ENCODE peak calls at places on chromosome 5, in nine cellular contexts. U is GM06990; G is NB4; F is LHCN-M2; V is iPS DF 6.9; J is stimulated activated CD4-positive, alpha-beta T cell treated with anti-CD3 and anti-CD28 coated beads, Interleukin-1b, Interleukin-23, amount 100 ng/mL, for 1 hour; Z is T-helper 2 cell; M is KBM-7; C is CD8-positive, alpha-beta T cell. L is an unnamed sample.

GRCh38 chr5:81788271-81788670 is 37.4 kb upstream of the SSBP2 start:
- DNase-seq in U (no peak), G (no peak), F (no peak), V (no peak), J (no peak), Z (no peak), M (no peak), C (no peak), L (no peak)

GRCh38 chr5:60893521-60893920 is 49.5 kb upstream of the ELOVL7 start:
- DNase-seq in U (no peak), G (no peak), F (no peak), V (no peak), J (no peak), Z (no peak), M (no peak), C (no peak), L (no peak)

GRCh38 chr5:88785396-88786216 is 97.4 kb downstream of the MEF2C start:
- DNase-seq in U (no peak), G (no peak), F (peak), V (no peak), J (no peak), Z (no peak), M (peak), C (no peak), L (peak)

GRCh38 chr5:84088996-84089395 is 295.7 kb downstream of the EDIL3 start:
- DNase-seq in U (no peak), G (peak), F (peak), V (no peak), J (no peak), Z (no peak), M (peak), C (no peak), L (peak)

GRCh38 chr5:6736106-6736505 is 22.9 kb downstream of the TENT4A start:
- DNase-seq in U (no peak), G (no peak), F (no peak), V (no peak), J (no peak), Z (no peak), M (no peak), C (no peak), L (no peak)

GRCh38 chr5:169904059-169904458 is 76.2 kb downstream of the INSYN2B start:
- DNase-seq in U (no peak), G (peak), F (peak), V (no peak), J (no peak), Z (no peak), M (no peak), C (no peak), L (no peak)

GRCh38 chr5:84370176-84370575 is 14.5 kb downstream of the EDIL3 start:
- DNase-seq in U (no peak), G (peak), F (no peak), V (no peak), J (no peak), Z (no peak), M (no peak), C (no peak), L (peak)

GRCh38 chr5:176162206-176162605 is 76.0 kb upstream of the SIMC1 start:
- DNase-seq in U (no peak), G (no peak), F (no peak), V (no peak), J (no peak), Z (no peak), M (no peak), C (no peak), L (no peak)

GRCh38 chr5:151870820-151871219 is 53.8 kb downstream of the GLRA1 start:
- DNase-seq in U (no peak), G (peak), F (peak), V (no peak), J (no peak), Z (no peak), M (no peak), C (no peak), L (no peak)

GRCh38 chr5:9596833-9597232 is 33.3 kb downstream of the TAS2R1 start:
- DNase-seq in U (no peak), G (no peak), F (no peak), V (no peak), J (no peak), Z (no peak), M (no peak), C (no peak), L (no peak)

GRCh38 chr5:157592594-157592993 is 17.0 kb upstream of the ADAM19 start:
- DNase-seq in U (no peak), G (peak), F (peak), V (no peak), J (no peak), Z (no peak), M (peak), C (no peak), L (no peak)

GRCh38 chr5:38925154-38925925 is 79.5 kb downstream of the OSMR start:
- DNase-seq in U (no peak), G (no peak), F (peak), V (no peak), J (no peak), Z (no peak), M (no peak), C (no peak), L (no peak)

GRCh38 chr5:134267366-134268018 is 41.6 kb upstream of the PPP2CA start:
- DNase-seq in U (no peak), G (no peak), F (peak), V (no peak), J (no peak), Z (no peak), M (no peak), C (no peak), L (no peak)

GRCh38 chr5:122252319-122252718 is 59.7 kb upstream of the SNCAIP start:
- DNase-seq in U (no peak), G (no peak), F (no peak), V (no peak), J (no peak), Z (no peak), M (no peak), C (no peak), L (no peak)

GRCh38 chr5:6819521-6819920 is 106.3 kb downstream of the TENT4A start:
- DNase-seq in U (no peak), G (no peak), F (no peak), V (peak), J (no peak), Z (no peak), M (no peak), C (no peak), L (no peak)

GRCh38 chr5:60036539-60036938 is 143.0 kb upstream of the PDE4D start:
- DNase-seq in U (no peak), G (no peak), F (no peak), V (no peak), J (no peak), Z (no peak), M (no peak), C (no peak), L (peak)

GRCh38 chr5:38598296-38598993 is 42.0 kb upstream of the LIFR start:
- DNase-seq in U (no peak), G (no peak), F (no peak), V (no peak), J (no peak), Z (no peak), M (no peak), C (no peak), L (no peak)

GRCh38 chr5:107514305-107514704 is 156.4 kb downstream of the EFNA5 start:
- DNase-seq in U (no peak), G (no peak), F (no peak), V (no peak), J (no peak), Z (no peak), M (no peak), C (no peak), L (no peak)

GRCh38 chr5:74595143-74595915 is 45.2 kb downstream of the ENC1 start:
- DNase-seq in U (no peak), G (no peak), F (peak), V (no peak), J (no peak), Z (no peak), M (no peak), C (no peak), L (no peak)

GRCh38 chr5:6370580-6370979 is 7.8 kb downstream of the MED10 start:
- DNase-seq in U (no peak), G (no peak), F (no peak), V (no peak), J (no peak), Z (no peak), M (no peak), C (no peak), L (no peak)

GRCh38 chr5:59768204-59769040 is 125.1 kb downstream of the PDE4D start:
- DNase-seq in U (peak), G (no peak), F (peak), V (no peak), J (no peak), Z (no peak), M (peak), C (no peak), L (peak)

GRCh38 chr5:87400305-87400899 is 12.3 kb downstream of the CCNH start:
- DNase-seq in U (no peak), G (peak), F (peak), V (no peak), J (no peak), Z (no peak), M (peak), C (no peak), L (no peak)

GRCh38 chr5:154222414-154222813 is 31.9 kb downstream of the GALNT10 start:
- DNase-seq in U (no peak), G (no peak), F (no peak), V (no peak), J (no peak), Z (no peak), M (no peak), C (no peak), L (no peak)

GRCh38 chr5:167819406-167819805 is 472.0 kb upstream of the WWC1 start:
- DNase-seq in U (peak), G (no peak), F (no peak), V (no peak), J (no peak), Z (no peak), M (no peak), C (no peak), L (no peak)

GRCh38 chr5:107832746-107833145 is 162.0 kb upstream of the EFNA5 start:
- DNase-seq in U (no peak), G (no peak), F (no peak), V (no peak), J (no peak), Z (no peak), M (no peak), C (no peak), L (no peak)

GRCh38 chr5:149937610-149938009 is 7.0 kb downstream of the PDE6A start:
- DNase-seq in U (no peak), G (no peak), F (no peak), V (no peak), J (no peak), Z (no peak), M (no peak), C (no peak), L (peak)

GRCh38 chr5:139708877-139709586 is 60.9 kb downstream of the CXXC5 start:
- DNase-seq in U (peak), G (peak), F (peak), V (no peak), J (no peak), Z (no peak), M (peak), C (no peak), L (peak)

GRCh38 chr5:136053336-136054121 is 24.7 kb downstream of the TGFBI start:
- DNase-seq in U (no peak), G (no peak), F (peak), V (no peak), J (no peak), Z (no peak), M (no peak), C (no peak), L (no peak)

GRCh38 chr5:135986891-135987401 is 32.2 kb upstream of the LECT2 start:
- DNase-seq in U (no peak), G (no peak), F (no peak), V (no peak), J (no peak), Z (no peak), M (no peak), C (no peak), L (no peak)

GRCh38 chr5:139481580-139482049 is 943 bp downstream of the STING1 start:
- DNase-seq in U (no peak), G (peak), F (peak), V (no peak), J (no peak), Z (no peak), M (no peak), C (no peak), L (no peak)

GRCh38 chr5:173327084-173327947 is 898 bp downstream of the STC2 start:
- DNase-seq in U (peak), G (peak), F (peak), V (no peak), J (no peak), Z (no peak), M (peak), C (no peak), L (no peak)

GRCh38 chr5:159010611-159011497 is 88.9 kb downstream of the EBF1 start:
- DNase-seq in U (peak), G (no peak), F (no peak), V (no peak), J (no peak), Z (no peak), M (peak), C (no peak), L (no peak)